ENCODE peak calls at places on chromosome 21, in nine cellular contexts. H is A673; O is transverse colon; Y is GM13976; R is left lobe of liver; C is GM10248; D is DMS153; J is AG09309; T is activated CD8-positive, alpha-beta memory T cell treated with anti-CD3 and anti-CD28 coated beads for 24 hours. S is an unnamed sample.

GRCh38 chr21:44920694-44921604 is at the start of gene ITGB2:
- DNase-seq in H (peak), O (peak), Y (peak), R (no peak), C (peak), D (no peak), J (no peak), T (peak), S (no peak)

GRCh38 chr21:37269481-37269880 is 2.3 kb upstream of the VPS26C start:
- DNase-seq in H (no peak), O (no peak), Y (no peak), R (no peak), C (no peak), D (no peak), J (no peak), T (no peak), S (no peak)

GRCh38 chr21:40386301-40386911 is 460.6 kb downstream of the DSCAM start:
- DNase-seq in H (peak), O (peak), Y (no peak), R (peak), C (no peak), D (peak), J (no peak), T (no peak), S (no peak)

GRCh38 chr21:42571391-42572150 is 57.9 kb downstream of the SLC37A1 start:
- DNase-seq in H (no peak), O (no peak), Y (no peak), R (peak), C (no peak), D (no peak), J (no peak), T (peak), S (no peak)

GRCh38 chr21:32592929-32593502 is 7.7 kb upstream of the TCP10L start:
- DNase-seq in H (no peak), O (no peak), Y (no peak), R (peak), C (no peak), D (no peak), J (no peak), T (no peak), S (no peak)

GRCh38 chr21:30268608-30269197 is 14.0 kb downstream of the KRTAP24-1 start:
- DNase-seq in H (peak), O (no peak), Y (no peak), R (no peak), C (no peak), D (no peak), J (no peak), T (no peak), S (no peak)

GRCh38 chr21:28754127-28754611 is 238.5 kb downstream of the LTN1 start:
- DNase-seq in H (peak), O (peak), Y (no peak), R (no peak), C (no peak), D (no peak), J (peak), T (no peak), S (no peak)

GRCh38 chr21:25568230-25568629 is 39.1 kb downstream of the MRPL39 start:
- DNase-seq in H (peak), O (peak), Y (no peak), R (no peak), C (no peak), D (no peak), J (no peak), T (peak), S (no peak)

GRCh38 chr21:36030581-36031189 is 29.6 kb downstream of the SETD4 start:
- DNase-seq in H (no peak), O (no peak), Y (no peak), R (no peak), C (no peak), D (no peak), J (no peak), T (no peak), S (no peak)

GRCh38 chr21:44919111-44919912 is 1.4 kb downstream of the ITGB2 start:
- DNase-seq in H (no peak), O (no peak), Y (no peak), R (no peak), C (no peak), D (no peak), J (no peak), T (no peak), S (no peak)

GRCh38 chr21:42650441-42651421 is 2.7 kb upstream of the PDE9A start:
- DNase-seq in H (no peak), O (no peak), Y (no peak), R (no peak), C (no peak), D (no peak), J (no peak), T (no peak), S (no peak)

GRCh38 chr21:16870116-16870515 is 642.7 kb upstream of the CXADR start:
- DNase-seq in H (peak), O (no peak), Y (no peak), R (no peak), C (no peak), D (no peak), J (peak), T (no peak), S (peak)

S was measured in stromal cell of bone marrow.